ENCODE peak calls at places on chromosome 12, in six cellular contexts. O is activated T-cell treated with anti-CD3 and anti-CD28 coated beads, Interleukin-2, amount 50 U/mL, for 1 hour; C is nephron progenitor cell; B is stimulated activated CD8-positive, alpha-beta memory T cell treated with anti-CD3 and anti-CD28 coated beads, Interleukin-4, amount 100 ng/mL, for 1 hour; N is EL; T is GM03348. J is an unnamed sample.

GRCh38 chr12:12564911-12565310 is 2.2 kb upstream of the DUSP16 start:
- DNase-seq in O (no peak), C (no peak), B (no peak), N (no peak), T (no peak), J (no peak)

GRCh38 chr12:101051901-101052550 is 158.0 kb downstream of the SLC5A8 start:
- DNase-seq in O (no peak), C (no peak), B (no peak), N (peak), T (peak), J (no peak)

GRCh38 chr12:124044809-124045321 is 71.8 kb downstream of the ZNF664 start:
- DNase-seq in O (no peak), C (no peak), B (no peak), N (no peak), T (no peak), J (no peak)

GRCh38 chr12:115895247-115895646 is 382.2 kb downstream of the MED13L start:
- DNase-seq in O (no peak), C (no peak), B (no peak), N (no peak), T (no peak), J (no peak)

GRCh38 chr12:40248585-40249297 is 23.9 kb downstream of the LRRK2 start:
- DNase-seq in O (no peak), C (no peak), B (no peak), N (no peak), T (no peak), J (no peak)

GRCh38 chr12:58487280-58488141 is 432.8 kb downstream of the LRIG3 start:
- DNase-seq in O (no peak), C (no peak), B (no peak), N (peak), T (peak), J (no peak)

GRCh38 chr12:58314610-58315009 is 373.2 kb downstream of the ATP23 start:
- DNase-seq in O (no peak), C (no peak), B (no peak), N (peak), T (peak), J (no peak)

GRCh38 chr12:75672212-75672611 is 160.8 kb upstream of the KRR1 start:
- DNase-seq in O (no peak), C (peak), B (no peak), N (no peak), T (no peak), J (no peak)

GRCh38 chr12:52243264-52243773 is 10.3 kb downstream of the KRT7 start:
- DNase-seq in O (no peak), C (no peak), B (no peak), N (peak), T (no peak), J (no peak)

GRCh38 chr12:29734299-29734698 is 49.4 kb downstream of the TMTC1 start:
- DNase-seq in O (no peak), C (no peak), B (no peak), N (no peak), T (no peak), J (no peak)

GRCh38 chr12:131854861-131855476 is 26.8 kb downstream of the MMP17 start:
- DNase-seq in O (no peak), C (no peak), B (no peak), N (no peak), T (no peak), J (no peak)

GRCh38 chr12:16593546-16593945 is 12.4 kb downstream of the LMO3 start:
- DNase-seq in O (no peak), C (no peak), B (no peak), N (no peak), T (no peak), J (no peak)

J was measured in esophagus squamous epithelium.